ENCODE peak calls at places on chromosomes 3 and 15, in nine cellular contexts. Y is stimulated activated CD8-positive, alpha-beta memory T cell treated with anti-CD3 and anti-CD28 coated beads, Interleukin-4, amount 100 ng/mL, for 4 hours; H is omental fat pad; B is EH; A is GM18507; V is frontal cortex; Z is activated CD4-positive, alpha-beta memory T cell treated with anti-CD3 and anti-CD28 coated beads, Interleukin-2, amount 10 ng/mL, durations not matched to agents 7 days and 5 days; X is PC-3; G is RWPE1. P is an unnamed sample.

GRCh38 chr3:100525753-100526612 is 33.6 kb downstream of the TMEM45A start:
- DNase-seq in B (peak; percentile 99), G (peak; percentile 79), V (no peak), H (no peak), Z (no peak), A (no peak), Y (no peak), X (peak; percentile 81), P (no peak)

GRCh38 chr15:72585659-72586058 is 68.8 kb upstream of the GOLGA6B start:
- DNase-seq in G (no peak), H (no peak), Y (no peak), A (no peak), B (peak; percentile 31), X (peak; percentile 13), V (no peak), Z (no peak), P (no peak)

GRCh38 chr3:25386686-25387271 is 41.3 kb upstream of the RARB start:
- DNase-seq in Z (no peak), Y (no peak), X (no peak), B (peak; percentile 29), H (no peak), A (no peak), V (no peak), G (no peak), P (no peak)

GRCh38 chr15:69071265-69071664 is 56.8 kb downstream of the NOX5 start:
- DNase-seq in V (no peak), Z (no peak), B (no peak), H (no peak), A (no peak), Y (no peak), X (no peak), G (no peak), P (no peak)

GRCh38 chr3:24389108-24390090 is 105.3 kb downstream of the THRB start:
- DNase-seq in A (no peak), V (no peak), B (no peak), Y (no peak), H (no peak), Z (no peak), X (peak; percentile 36), G (no peak), P (no peak)

GRCh38 chr3:176872771-176873209 is 324.5 kb downstream of the TBL1XR1 start:
- DNase-seq in B (peak; percentile 57), Z (peak; percentile 55), H (no peak), A (peak; percentile 15), Y (no peak), G (peak; percentile 34), X (peak; percentile 76), V (no peak), P (peak; percentile 48)

GRCh38 chr3:111763101-111763500 is 96.0 kb upstream of the PHLDB2 start:
- DNase-seq in Y (no peak), G (no peak), A (no peak), H (no peak), X (no peak), Z (no peak), V (no peak), B (peak; percentile 51), P (no peak)

GRCh38 chr15:78800806-78801205 is 10.5 kb downstream of the ADAMTS7 start:
- DNase-seq in Z (no peak), A (no peak), G (no peak), V (no peak), X (no peak), H (no peak), B (no peak), Y (no peak), P (no peak)

GRCh38 chr3:195697582-195698324 is 23.0 kb upstream of the MUC20 start:
- DNase-seq in Y (no peak), Z (no peak), A (no peak), X (peak; percentile 55), G (peak; percentile 81), V (no peak), H (no peak), B (peak; percentile 97), P (peak; percentile 38)

GRCh38 chr15:89958107-89958805 is 42.9 kb upstream of the ZNF710 start:
- DNase-seq in X (no peak), Z (no peak), H (no peak), G (peak; percentile 75), Y (no peak), B (no peak), V (no peak), A (no peak), P (no peak)

GRCh38 chr15:70507772-70508351 is 255.5 kb downstream of the UACA start:
- DNase-seq in G (peak; percentile 63), H (no peak), A (no peak), X (peak; percentile 97), B (peak; percentile 36), V (no peak), Z (peak; percentile 40), Y (no peak), P (no peak)

GRCh38 chr3:183301937-183302580 is 49.0 kb downstream of the B3GNT5 start:
- DNase-seq in Z (peak; percentile 19), V (no peak), H (no peak), G (no peak), Y (no peak), X (no peak), A (no peak), B (peak; percentile 30), P (no peak)

GRCh38 chr15:95259513-95259912 is 1028.2 kb downstream of the MCTP2 start:
- DNase-seq in B (peak; percentile 85), X (peak; percentile 82), Z (peak; percentile 55), A (no peak), Y (peak; percentile 7), H (no peak), V (peak; percentile 27), G (peak; percentile 59), P (peak; percentile 38)

GRCh38 chr15:59491062-59491461 is 53.1 kb downstream of the FAM81A start:
- DNase-seq in X (no peak), B (no peak), G (no peak), V (no peak), Z (no peak), Y (no peak), H (no peak), A (no peak), P (no peak)

GRCh38 chr3:41088882-41089281 is 110.4 kb upstream of the CTNNB1 start:
- DNase-seq in H (no peak), B (peak; percentile 4), Y (no peak), V (no peak), Z (no peak), X (no peak), A (no peak), G (no peak), P (no peak)

GRCh38 chr15:90268415-90268814 is 2.9 kb downstream of the NGRN start:
- DNase-seq in A (no peak), H (no peak), Y (no peak), Z (no peak), B (no peak), X (peak; percentile 51), V (no peak), G (no peak), P (no peak)

GRCh38 chr15:88615303-88616107 is 5.6 kb upstream of the AEN start:
- DNase-seq in Y (no peak), B (no peak), X (no peak), V (no peak), Z (no peak), H (no peak), G (no peak), A (no peak), P (peak; percentile 66)

GRCh38 chr3:49222002-49222401 is 50.6 kb downstream of the KLHDC8B start:
- DNase-seq in H (no peak), Y (no peak), X (peak; percentile 69), A (no peak), B (no peak), Z (no peak), G (no peak), V (no peak), P (no peak)

GRCh38 chr15:67138946-67139855 is 73.8 kb downstream of the SMAD3 start:
- DNase-seq in Z (no peak), A (no peak), B (no peak), V (no peak), X (no peak), Y (no peak), H (no peak), G (no peak), P (no peak)

GRCh38 chr15:82681371-82681770 is 28.3 kb downstream of the AP3B2 start:
- DNase-seq in A (no peak), V (no peak), Z (no peak), X (no peak), B (no peak), G (no peak), Y (no peak), H (no peak), P (no peak)

GRCh38 chr3:11244131-11244677 is 28.0 kb upstream of the ATG7 start:
- DNase-seq in H (no peak), X (peak; percentile 79), Y (no peak), G (peak; percentile 34), Z (no peak), V (no peak), A (no peak), B (peak; percentile 63), P (no peak)

GRCh38 chr15:39599871-39600270 is 19.0 kb downstream of the THBS1 start:
- DNase-seq in A (no peak), V (no peak), X (peak; percentile 59), Z (no peak), B (peak; percentile 81), Y (no peak), H (no peak), G (no peak), P (no peak)

GRCh38 chr3:29764603-29765254 is 483.9 kb downstream of the RBMS3 start:
- DNase-seq in V (no peak), X (peak; percentile 94), A (no peak), B (peak; percentile 81), H (no peak), G (peak; percentile 26), Y (no peak), Z (no peak), P (no peak)

GRCh38 chr3:42408156-42408555 is 2.3 kb downstream of the LYZL4 start:
- DNase-seq in Y (no peak), X (no peak), B (no peak), V (no peak), H (no peak), G (no peak), Z (no peak), A (no peak), P (no peak)

GRCh38 chr3:169575381-169575780 is 88.1 kb downstream of the MECOM start:
- DNase-seq in X (peak; percentile 67), H (no peak), Z (no peak), G (peak; percentile 55), V (peak; percentile 6), Y (no peak), A (no peak), B (peak; percentile 11), P (no peak)

GRCh38 chr15:81062937-81063336 is 62.2 kb downstream of the TLNRD1 start:
- DNase-seq in Z (no peak), X (no peak), V (no peak), A (no peak), G (no peak), B (no peak), Y (no peak), H (no peak), P (no peak)